ENCODE peak calls at places on chromosomes 3 and 15, in seven cellular contexts. One of them, this sample, is unnamed. For H3K4me1 and H3K9me3, the result is how much of the 10 kb centered on the place peaks cover.

GRCh38 chr15:40825661-40826088 is 2.8 kb downstream of the PPP1R14D start:
- DNase-seq in spleen: no peak
- DNase-seq in lower lobe of right lung: no peak
- DNase-seq in Peyer's patch: no peak
- DNase-seq in tibial artery: no peak
- DNase-seq in left lung: no peak
- DNase-seq in Panc1: no peak
- DNase-seq in this sample: no peak

GRCh38 chr3:170751083-170751893 is 118.7 kb downstream of the RPL22L1 start:
- DNase-seq in left lung: no peak
- DNase-seq in spleen: no peak
- DNase-seq in Peyer's patch: no peak
- DNase-seq in Panc1: peak
- DNase-seq in lower lobe of right lung: no peak
- DNase-seq in tibial artery: peak
- DNase-seq in this sample: peak

GRCh38 chr15:44102675-44103254 is 92.3 kb downstream of the FRMD5 start:
- DNase-seq in Panc1: peak
- DNase-seq in lower lobe of right lung: no peak
- DNase-seq in spleen: no peak
- DNase-seq in left lung: no peak
- DNase-seq in Peyer's patch: no peak
- DNase-seq in tibial artery: no peak
- DNase-seq in this sample: no peak

GRCh38 chr3:169771651-169772529 is 1.3 kb upstream of the MYNN start:
- DNase-seq in tibial artery: peak
- DNase-seq in Panc1: peak
- DNase-seq in left lung: peak
- DNase-seq in lower lobe of right lung: peak
- DNase-seq in spleen: no peak
- DNase-seq in Peyer's patch: peak
- DNase-seq in this sample: peak

GRCh38 chr3:184002469-184002868 is 15.2 kb downstream of the ABCC5 start:
- DNase-seq in lower lobe of right lung: no peak
- DNase-seq in Peyer's patch: no peak
- DNase-seq in Panc1: no peak
- DNase-seq in tibial artery: no peak
- DNase-seq in spleen: no peak
- DNase-seq in left lung: no peak
- DNase-seq in this sample: peak

GRCh38 chr3:107272471-107272870 is 104.8 kb upstream of the CCDC54 start:
- DNase-seq in left lung: no peak
- DNase-seq in Panc1: no peak
- DNase-seq in Peyer's patch: no peak
- DNase-seq in spleen: no peak
- DNase-seq in tibial artery: no peak
- DNase-seq in lower lobe of right lung: no peak
- DNase-seq in this sample: no peak

GRCh38 chr3:43105224-43105596 is 669 bp downstream of the POMGNT2 start:
- DNase-seq in tibial artery: no peak
- DNase-seq in lower lobe of right lung: no peak
- DNase-seq in Panc1: no peak
- DNase-seq in spleen: peak
- DNase-seq in Peyer's patch: peak
- DNase-seq in left lung: no peak
- DNase-seq in this sample: no peak

GRCh38 chr15:43541785-43542184 is 24.4 kb downstream of the MAP1A start:
- DNase-seq in Panc1: no peak
- DNase-seq in left lung: no peak
- DNase-seq in spleen: no peak
- DNase-seq in tibial artery: no peak
- DNase-seq in Peyer's patch: no peak
- DNase-seq in lower lobe of right lung: no peak
- DNase-seq in this sample: no peak

GRCh38 chr3:58336135-58336882 is 3.6 kb downstream of the PXK start:
- DNase-seq in Peyer's patch: no peak
- DNase-seq in Panc1: no peak
- DNase-seq in tibial artery: no peak
- DNase-seq in lower lobe of right lung: no peak
- DNase-seq in spleen: no peak
- DNase-seq in left lung: no peak
- DNase-seq in this sample: no peak

GRCh38 chr15:69559440-69560215 is 107.0 kb downstream of the RPLP1 start:
- DNase-seq in spleen: no peak
- DNase-seq in left lung: no peak
- DNase-seq in lower lobe of right lung: no peak
- DNase-seq in tibial artery: no peak
- DNase-seq in Peyer's patch: no peak
- DNase-seq in Panc1: no peak
- DNase-seq in this sample: no peak

GRCh38 chr15:47188766-47189507 is 528.4 kb upstream of the SEMA6D start:
- DNase-seq in Panc1: no peak
- DNase-seq in lower lobe of right lung: no peak
- DNase-seq in left lung: no peak
- DNase-seq in tibial artery: no peak
- DNase-seq in spleen: no peak
- DNase-seq in Peyer's patch: no peak
- DNase-seq in this sample: no peak

GRCh38 chr3:107024481-107025153 is 352.6 kb upstream of the CCDC54 start:
- DNase-seq in Panc1: no peak
- DNase-seq in Peyer's patch: no peak
- DNase-seq in lower lobe of right lung: no peak
- DNase-seq in spleen: no peak
- DNase-seq in left lung: no peak
- DNase-seq in tibial artery: no peak
- DNase-seq in this sample: no peak

GRCh38 chr15:41256577-41257038 is 25.5 kb downstream of the CHP1 start:
- DNase-seq in tibial artery: no peak
- DNase-seq in Peyer's patch: no peak
- DNase-seq in Panc1: no peak
- DNase-seq in spleen: no peak
- DNase-seq in lower lobe of right lung: no peak
- DNase-seq in left lung: no peak
- DNase-seq in this sample: no peak

GRCh38 chr15:58383876-58384275 is 47.9 kb upstream of the LIPC start:
- DNase-seq in spleen: no peak
- DNase-seq in Panc1: no peak
- DNase-seq in tibial artery: no peak
- DNase-seq in Peyer's patch: no peak
- DNase-seq in left lung: no peak
- DNase-seq in lower lobe of right lung: no peak
- DNase-seq in this sample: no peak

GRCh38 chr3:183815951-183816475 is 9.4 kb downstream of the MAP6D1 start:
- DNase-seq in left lung: no peak
- DNase-seq in Panc1: no peak
- DNase-seq in Peyer's patch: no peak
- DNase-seq in tibial artery: peak
- DNase-seq in lower lobe of right lung: no peak
- DNase-seq in spleen: peak
- DNase-seq in this sample: no peak

GRCh38 chr3:100102757-100103156 is 11.5 kb downstream of the FILIP1L start:
- DNase-seq in spleen: no peak
- DNase-seq in lower lobe of right lung: no peak
- DNase-seq in Peyer's patch: no peak
- DNase-seq in Panc1: no peak
- DNase-seq in left lung: no peak
- DNase-seq in tibial artery: no peak
- DNase-seq in this sample: no peak

GRCh38 chr3:100105536-100105935 is 8.8 kb downstream of the FILIP1L start:
- DNase-seq in Panc1: no peak
- DNase-seq in spleen: no peak
- DNase-seq in Peyer's patch: no peak
- DNase-seq in tibial artery: no peak
- DNase-seq in left lung: no peak
- DNase-seq in lower lobe of right lung: no peak
- DNase-seq in this sample: no peak

GRCh38 chr3:100104817-100105413 is 9.4 kb downstream of the FILIP1L start:
- DNase-seq in tibial artery: no peak
- DNase-seq in left lung: no peak
- DNase-seq in Panc1: no peak
- DNase-seq in Peyer's patch: no peak
- DNase-seq in spleen: no peak
- DNase-seq in lower lobe of right lung: no peak
- DNase-seq in this sample: no peak

GRCh38 chr3:100103558-100104441 is 10.5 kb downstream of the FILIP1L start:
- DNase-seq in tibial artery: no peak
- DNase-seq in spleen: no peak
- DNase-seq in Panc1: no peak
- DNase-seq in Peyer's patch: no peak
- DNase-seq in left lung: no peak
- DNase-seq in lower lobe of right lung: no peak
- DNase-seq in this sample: no peak

GRCh38 chr3:100104442-100104798 is 9.9 kb downstream of the FILIP1L start:
- DNase-seq in lower lobe of right lung: no peak
- DNase-seq in Panc1: no peak
- DNase-seq in spleen: no peak
- DNase-seq in left lung: no peak
- DNase-seq in tibial artery: no peak
- DNase-seq in Peyer's patch: no peak
- DNase-seq in this sample: no peak
- H3K4me1 ChIP-seq in lower lobe of right lung: under half
- H3K4me1 ChIP-seq in Panc1: under half
- H3K4me1 ChIP-seq in spleen: under half
- H3K4me1 ChIP-seq in left lung: under half
- H3K4me1 ChIP-seq in tibial artery: under half
- H3K4me1 ChIP-seq in Peyer's patch: under half
- H3K4me1 ChIP-seq in this sample: half or more

GRCh38 chr15:24675332-24676144 is at the start of gene NPAP1:
- DNase-seq in lower lobe of right lung: no peak
- DNase-seq in Panc1: no peak
- DNase-seq in Peyer's patch: no peak
- DNase-seq in spleen: peak
- DNase-seq in left lung: peak
- DNase-seq in tibial artery: no peak
- DNase-seq in this sample: no peak
- H3K9me3 ChIP-seq in lower lobe of right lung: under half
- H3K9me3 ChIP-seq in Panc1: under half
- H3K9me3 ChIP-seq in Peyer's patch: under half
- H3K9me3 ChIP-seq in spleen: under half
- H3K9me3 ChIP-seq in left lung: under half
- H3K9me3 ChIP-seq in tibial artery: under half
- H3K9me3 ChIP-seq in this sample: under half

GRCh38 chr3:189635385-189635784 is 4.2 kb downstream of the TP63 start:
- DNase-seq in left lung: no peak
- DNase-seq in spleen: no peak
- DNase-seq in Panc1: no peak
- DNase-seq in lower lobe of right lung: no peak
- DNase-seq in tibial artery: no peak
- DNase-seq in Peyer's patch: no peak
- DNase-seq in this sample: no peak

GRCh38 chr3:189637755-189638154 is 6.6 kb downstream of the TP63 start:
- DNase-seq in Peyer's patch: no peak
- DNase-seq in left lung: no peak
- DNase-seq in lower lobe of right lung: no peak
- DNase-seq in spleen: no peak
- DNase-seq in tibial artery: no peak
- DNase-seq in Panc1: no peak
- DNase-seq in this sample: no peak

GRCh38 chr3:189632238-189632637 is 1.0 kb downstream of the TP63 start:
- DNase-seq in Peyer's patch: no peak
- DNase-seq in lower lobe of right lung: no peak
- DNase-seq in Panc1: no peak
- DNase-seq in left lung: no peak
- DNase-seq in spleen: no peak
- DNase-seq in tibial artery: no peak
- DNase-seq in this sample: no peak

GRCh38 chr3:189638276-189639031 is 7.3 kb downstream of the TP63 start:
- DNase-seq in spleen: no peak
- DNase-seq in Peyer's patch: no peak
- DNase-seq in left lung: no peak
- DNase-seq in tibial artery: no peak
- DNase-seq in Panc1: no peak
- DNase-seq in lower lobe of right lung: no peak
- DNase-seq in this sample: no peak

GRCh38 chr3:189636048-189636447 is 4.9 kb downstream of the TP63 start:
- DNase-seq in left lung: no peak
- DNase-seq in Peyer's patch: no peak
- DNase-seq in tibial artery: no peak
- DNase-seq in lower lobe of right lung: no peak
- DNase-seq in Panc1: no peak
- DNase-seq in spleen: no peak
- DNase-seq in this sample: no peak
- TF ChIP-seq CTCF in left lung: no peak
- TF ChIP-seq CTCF in Peyer's patch: no peak
- TF ChIP-seq CTCF in tibial artery: no peak
- TF ChIP-seq CTCF in lower lobe of right lung: no peak
- TF ChIP-seq CTCF in Panc1: no peak
- TF ChIP-seq CTCF in spleen: no peak
- TF ChIP-seq CTCF in this sample: no peak

GRCh38 chr3:172083995-172084409 is 44.6 kb downstream of the FNDC3B start:
- DNase-seq in Panc1: no peak
- DNase-seq in left lung: no peak
- DNase-seq in tibial artery: no peak
- DNase-seq in Peyer's patch: no peak
- DNase-seq in spleen: no peak
- DNase-seq in lower lobe of right lung: no peak
- DNase-seq in this sample: no peak
- H3K4me1 ChIP-seq in Panc1: half or more
- H3K4me1 ChIP-seq in left lung: under half
- H3K4me1 ChIP-seq in tibial artery: under half
- H3K4me1 ChIP-seq in Peyer's patch: under half
- H3K4me1 ChIP-seq in spleen: under half
- H3K4me1 ChIP-seq in lower lobe of right lung: under half
- H3K4me1 ChIP-seq in this sample: half or more

GRCh38 chr15:79919090-79919748 is 22.4 kb upstream of the MTHFS start:
- DNase-seq in tibial artery: no peak
- DNase-seq in spleen: peak
- DNase-seq in left lung: peak
- DNase-seq in lower lobe of right lung: no peak
- DNase-seq in Panc1: no peak
- DNase-seq in Peyer's patch: no peak
- DNase-seq in this sample: no peak

GRCh38 chr15:79918278-79918677 is 21.5 kb upstream of the MTHFS start:
- DNase-seq in lower lobe of right lung: peak
- DNase-seq in Panc1: no peak
- DNase-seq in left lung: peak
- DNase-seq in Peyer's patch: no peak
- DNase-seq in tibial artery: no peak
- DNase-seq in spleen: peak
- DNase-seq in this sample: no peak

GRCh38 chr15:79914728-79915127 is 17.9 kb upstream of the MTHFS start:
- DNase-seq in spleen: no peak
- DNase-seq in Peyer's patch: no peak
- DNase-seq in tibial artery: no peak
- DNase-seq in Panc1: no peak
- DNase-seq in lower lobe of right lung: no peak
- DNase-seq in left lung: no peak
- DNase-seq in this sample: no peak

GRCh38 chr15:79919749-79920511 is 23.1 kb upstream of the MTHFS start:
- DNase-seq in spleen: no peak
- DNase-seq in tibial artery: no peak
- DNase-seq in Panc1: no peak
- DNase-seq in lower lobe of right lung: no peak
- DNase-seq in Peyer's patch: no peak
- DNase-seq in left lung: no peak
- DNase-seq in this sample: no peak

GRCh38 chr15:79916424-79916823 is 19.6 kb upstream of the MTHFS start:
- DNase-seq in left lung: no peak
- DNase-seq in Peyer's patch: no peak
- DNase-seq in lower lobe of right lung: no peak
- DNase-seq in tibial artery: no peak
- DNase-seq in spleen: no peak
- DNase-seq in Panc1: no peak
- DNase-seq in this sample: no peak
- H3K9me3 ChIP-seq in left lung: half or more
- H3K9me3 ChIP-seq in Peyer's patch: under half
- H3K9me3 ChIP-seq in lower lobe of right lung: half or more
- H3K9me3 ChIP-seq in tibial artery: half or more
- H3K9me3 ChIP-seq in spleen: half or more
- H3K9me3 ChIP-seq in Panc1: half or more
- H3K9me3 ChIP-seq in this sample: half or more

GRCh38 chr3:122912772-122913538 is 114.6 kb downstream of the SEMA5B start:
- DNase-seq in left lung: no peak
- DNase-seq in tibial artery: no peak
- DNase-seq in Panc1: no peak
- DNase-seq in lower lobe of right lung: no peak
- DNase-seq in Peyer's patch: no peak
- DNase-seq in spleen: no peak
- DNase-seq in this sample: no peak
- TF ChIP-seq CTCF in left lung: no peak
- TF ChIP-seq CTCF in tibial artery: no peak
- TF ChIP-seq CTCF in Panc1: no peak
- TF ChIP-seq CTCF in lower lobe of right lung: no peak
- TF ChIP-seq CTCF in Peyer's patch: no peak
- TF ChIP-seq CTCF in spleen: no peak
- TF ChIP-seq CTCF in this sample: no peak